ENCODE peak calls at places on chromosomes 4 and X, in eight cellular contexts. Q, P, D, Y, L, T, N and E are unnamed samples.

GRCh38 chr4:147809171-147809570 is 77.3 kb downstream of the ARHGAP10 start:
- DNase-seq in Q (no peak), P (no peak), D (no peak), Y (no peak), L (no peak), T (no peak), N (no peak), E (no peak)

GRCh38 chr4:103150677-103151076 is 47.5 kb downstream of the CENPE start:
- DNase-seq in Q (no peak), P (no peak), D (no peak), Y (no peak), L (peak), T (no peak), N (no peak), E (no peak)

GRCh38 chrX:136215559-136215958 is 35.6 kb downstream of the MAP7D3 start:
- DNase-seq in Q (no peak), P (no peak), D (no peak), Y (no peak), L (peak), T (no peak), N (no peak), E (no peak)

GRCh38 chr4:7806080-7806630 is 133.5 kb downstream of the AFAP1 start:
- DNase-seq in Q (peak), P (no peak), D (no peak), Y (peak), L (no peak), T (peak), N (no peak), E (no peak)

GRCh38 chr4:185134176-185134869 is 8.7 kb upstream of the SLC25A4 start:
- DNase-seq in Q (no peak), P (no peak), D (peak), Y (no peak), L (peak), T (no peak), N (no peak), E (peak)

GRCh38 chr4:137664416-137664815 is 132.1 kb upstream of the PCDH18 start:
- DNase-seq in Q (no peak), P (no peak), D (no peak), Y (no peak), L (peak), T (no peak), N (no peak), E (no peak)

GRCh38 chr4:146371812-146372211 is 149.9 kb downstream of the SLC10A7 start:
- DNase-seq in Q (no peak), P (no peak), D (no peak), Y (no peak), L (peak), T (no peak), N (no peak), E (no peak)

GRCh38 chr4:108596389-108596788 is 24.0 kb upstream of the RPL34 start:
- DNase-seq in Q (no peak), P (no peak), D (no peak), Y (no peak), L (peak), T (no peak), N (no peak), E (no peak)

GRCh38 chr4:99430106-99430505 is 5.0 kb downstream of the ADH7 start:
- DNase-seq in Q (no peak), P (no peak), D (no peak), Y (no peak), L (no peak), T (no peak), N (no peak), E (no peak)

GRCh38 chr4:13544556-13545393 is 467 bp upstream of the NKX3-2 start:
- DNase-seq in Q (peak), P (no peak), D (peak), Y (no peak), L (peak), T (peak), N (no peak), E (peak)

GRCh38 chr4:6041794-6042193 is 23.6 kb upstream of the C4orf50 start:
- DNase-seq in Q (no peak), P (no peak), D (no peak), Y (no peak), L (no peak), T (no peak), N (no peak), E (no peak)